ENCODE peak calls at places on chromosomes 16 and 17, in six cellular contexts. R, C, N, B, L and A are unnamed samples.

GRCh38 chr17:15510361-15510760 is 42.9 kb upstream of the CDRT4 start:
- DNase-seq in R (no peak), C (no peak), N (peak), B (no peak), L (no peak), A (no peak)

GRCh38 chr16:5916711-5917191 is 819.2 kb upstream of the EEF2KMT start:
- DNase-seq in R (no peak), C (no peak), N (no peak), B (no peak), L (no peak), A (no peak)

GRCh38 chr17:64001091-64001579 is 3.0 kb downstream of the PRR29 start:
- DNase-seq in R (no peak), C (no peak), N (no peak), B (no peak), L (no peak), A (no peak)

GRCh38 chr16:11675561-11676511 is 7.6 kb downstream of the SNN start:
- DNase-seq in R (peak), C (peak), N (no peak), B (no peak), L (no peak), A (peak)

GRCh38 chr17:2958706-2959222 is 104.6 kb downstream of the OR1D5 start:
- DNase-seq in R (no peak), C (no peak), N (no peak), B (no peak), L (no peak), A (no peak)

GRCh38 chr17:77449908-77450741 is 309.4 kb downstream of the SEC14L1 start:
- DNase-seq in R (peak), C (no peak), N (peak), B (no peak), L (no peak), A (no peak)

GRCh38 chr17:70295329-70295728 is 126.0 kb downstream of the KCNJ2 start:
- DNase-seq in R (no peak), C (no peak), N (no peak), B (no peak), L (no peak), A (no peak)

GRCh38 chr16:83912152-83912948 is 13.4 kb downstream of the MLYCD start:
- DNase-seq in R (peak), C (peak), N (no peak), B (no peak), L (no peak), A (no peak)

GRCh38 chr16:67229906-67230808 is 3.2 kb downstream of the TMEM208 start:
- DNase-seq in R (no peak), C (peak), N (no peak), B (no peak), L (no peak), A (no peak)

GRCh38 chr16:71576971-71577370 is at the start of gene TAT:
- DNase-seq in R (no peak), C (peak), N (no peak), B (no peak), L (no peak), A (no peak)

GRCh38 chr17:83193336-83194188 is 114.2 kb downstream of the METRNL start:
- DNase-seq in R (peak), C (peak), N (peak), B (no peak), L (no peak), A (no peak)

GRCh38 chr17:66943484-66943883 is 21.0 kb upstream of the CACNG4 start:
- DNase-seq in R (no peak), C (no peak), N (no peak), B (no peak), L (no peak), A (no peak)

GRCh38 chr17:6643460-6644125 is 2.7 kb downstream of the TXNDC17 start:
- DNase-seq in R (no peak), C (no peak), N (peak), B (no peak), L (no peak), A (no peak)

GRCh38 chr16:66517586-66518263 is 32.2 kb downstream of the TK2 start:
- DNase-seq in R (no peak), C (no peak), N (no peak), B (no peak), L (no peak), A (no peak)

GRCh38 chr16:50696575-50697420 is 3.4 kb downstream of the NOD2 start:
- DNase-seq in R (peak), C (peak), N (peak), B (peak), L (no peak), A (peak)

GRCh38 chr17:83100853-83101391 is 21.5 kb downstream of the METRNL start:
- DNase-seq in R (no peak), C (no peak), N (peak), B (no peak), L (no peak), A (no peak)

GRCh38 chr16:4505356-4506153 is 29.4 kb downstream of the HMOX2 start:
- DNase-seq in R (no peak), C (peak), N (no peak), B (peak), L (peak), A (peak)

GRCh38 chr16:27389272-27389961 is 12.6 kb upstream of the IL21R start:
- DNase-seq in R (no peak), C (no peak), N (no peak), B (no peak), L (no peak), A (no peak)

GRCh38 chr17:50627782-50628601 is 6.7 kb upstream of the ABCC3 start:
- DNase-seq in R (no peak), C (peak), N (no peak), B (no peak), L (no peak), A (no peak)

GRCh38 chr17:79836952-79837887 is 2.0 kb downstream of the CBX4 start:
- DNase-seq in R (peak), C (peak), N (peak), B (peak), L (peak), A (peak)

DNA sequence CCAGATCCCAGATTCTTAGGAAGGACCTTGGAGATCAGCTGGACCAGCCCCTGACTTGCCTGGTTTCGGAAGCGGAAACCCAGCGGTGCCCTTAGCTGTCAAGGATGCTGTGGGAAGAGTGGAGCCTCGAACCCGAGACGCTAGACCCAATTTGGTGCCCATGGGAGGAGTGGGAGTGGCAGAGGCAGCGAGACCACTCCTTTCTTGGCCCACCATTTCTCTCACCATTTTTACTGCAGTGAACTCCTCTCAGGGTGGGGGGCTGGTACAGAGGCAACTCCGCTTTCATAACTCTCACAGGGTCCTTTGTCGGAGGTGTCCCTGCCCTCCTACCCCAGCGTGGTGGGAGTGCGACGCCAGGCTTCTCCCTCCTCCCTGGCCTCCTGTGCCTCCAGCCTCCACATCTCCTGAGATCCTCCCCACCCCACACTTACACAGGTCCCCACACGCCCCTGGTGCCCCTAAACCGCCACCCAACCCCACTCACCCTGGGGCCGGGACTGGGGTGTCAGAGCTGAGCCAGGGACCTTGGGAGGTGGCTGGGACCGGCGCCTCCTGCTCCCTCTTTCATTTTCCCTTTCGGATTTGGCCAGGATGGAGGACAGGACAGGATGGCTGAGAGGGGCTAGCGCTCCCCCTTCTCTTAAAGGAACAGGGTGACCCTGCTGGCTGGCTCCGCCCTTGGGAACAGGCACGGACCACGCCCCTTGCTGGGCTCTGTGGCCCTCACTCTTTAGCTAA is at the start of gene GJD3:
- DNase-seq in R (peak), C (no peak), N (no peak), B (no peak), L (no peak), A (no peak)
- H3K4me3 ChIP-seq in R (peak), C (peak), N (peak), B (peak), L (peak), A (peak)

GRCh38 chr17:9115446-9116265 is 94.3 kb downstream of the NTN1 start:
- DNase-seq in R (peak), C (peak), N (peak), B (no peak), L (no peak), A (no peak)
- H3K4me3 ChIP-seq in R (peak), C (peak), N (peak), B (peak), L (peak), A (peak)

DNA sequence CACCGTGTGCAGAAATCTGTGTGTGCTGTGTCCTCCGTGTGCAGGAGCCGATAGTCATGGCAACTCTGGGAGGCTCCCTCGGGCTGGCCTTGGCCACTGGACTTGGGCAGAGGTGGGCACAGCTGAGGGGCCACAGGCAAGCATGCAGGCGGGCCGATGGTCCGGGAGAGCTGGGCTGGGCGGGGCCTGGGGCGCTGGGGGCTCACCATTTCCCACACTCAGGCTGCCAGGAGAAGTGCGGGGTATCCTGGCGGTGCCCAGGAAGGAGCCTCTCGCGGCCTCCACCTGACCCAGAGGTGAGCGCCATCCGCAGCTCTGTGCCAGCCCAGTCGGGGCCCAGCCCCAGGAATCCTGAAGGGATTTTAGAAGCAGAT is 28.4 kb downstream of the BAHCC1 start:
- DNase-seq in R (no peak), C (no peak), N (no peak), B (no peak), L (no peak), A (no peak)
- H3K4me3 ChIP-seq in R (no peak), C (no peak), N (no peak), B (no peak), L (no peak), A (no peak)

DNA sequence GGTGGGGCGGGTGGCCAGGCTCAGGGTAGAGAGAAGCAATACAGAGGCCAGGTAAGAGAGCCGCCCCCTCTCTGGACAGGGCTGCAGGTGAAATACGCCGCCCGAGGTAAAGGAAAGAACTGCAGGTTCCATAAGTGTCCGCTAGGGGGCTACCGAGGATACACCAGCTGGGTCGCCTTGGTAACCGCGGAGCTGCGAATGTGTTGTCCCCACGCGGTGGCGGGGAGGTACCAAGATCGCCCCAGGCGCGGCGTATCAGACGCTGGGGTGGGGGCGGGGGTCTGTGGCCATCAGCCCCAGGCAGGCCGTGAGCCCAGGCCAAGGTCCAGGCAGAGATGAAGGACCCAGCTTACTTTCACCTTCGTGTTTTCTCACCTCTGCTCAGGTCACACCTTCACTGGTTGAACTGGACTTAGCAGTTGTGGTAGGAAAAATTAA is 18.4 kb upstream of the ZFP90 start:
- DNase-seq in R (peak), C (peak), N (peak), B (peak), L (peak), A (peak)
- H3K4me3 ChIP-seq in R (peak), C (no peak), N (peak), B (peak), L (peak), A (peak)